ENCODE peak calls at places on chromosomes 2 and 18, in six cellular contexts. D is aorta, A is RPMI8226, O is lung microvascular endothelial cell, U is NCI-H1930, E is testis. H is an unnamed sample.

GRCh38 chr2:116645155-116645554 is 1169.3 kb upstream of the DDX18 start:
- DNase-seq in A (no peak), D (no peak), O (no peak), U (no peak), E (no peak), H (no peak)

GRCh38 chr18:47928466-47928865 is 2.0 kb downstream of the SMAD2 start:
- DNase-seq in A (no peak), D (no peak), U (no peak), O (peak; percentile 36), E (no peak), H (no peak)

GRCh38 chr18:30376515-30376914 is 666.0 kb downstream of the DSC3 start:
- DNase-seq in E (no peak), U (no peak), A (peak; percentile 8), D (no peak), O (no peak), H (no peak)

GRCh38 chr18:34867520-34867919 is 157.4 kb downstream of the DTNA start:
- DNase-seq in E (no peak), D (no peak), A (no peak), O (no peak), U (peak; percentile 50), H (no peak)

GRCh38 chr18:7482342-7482741 is 84.8 kb upstream of the PTPRM start:
- DNase-seq in E (no peak), U (no peak), O (no peak), A (no peak), D (no peak), H (no peak)

GRCh38 chr2:36438454-36438977 is 82.9 kb downstream of the CRIM1 start:
- DNase-seq in E (no peak), A (no peak), U (no peak), O (peak; percentile 86), D (no peak), H (no peak)

GRCh38 chr2:110167326-110167955 is 37.4 kb downstream of the NPHP1 start:
- DNase-seq in A (no peak), E (no peak), D (no peak), U (no peak), O (no peak), H (no peak)

GRCh38 chr18:28728891-28729290 is 552.0 kb upstream of the CDH2 start:
- DNase-seq in D (no peak), U (no peak), O (no peak), A (no peak), E (no peak), H (no peak)

GRCh38 chr18:68033466-68033865 is 516.9 kb upstream of the DSEL start:
- DNase-seq in U (no peak), A (no peak), D (no peak), E (no peak), O (no peak), H (no peak)

GRCh38 chr2:239195992-239196391 is 204.8 kb downstream of the HDAC4 start:
- DNase-seq in O (no peak), A (no peak), E (no peak), D (no peak), U (no peak), H (no peak)

GRCh38 chr2:74573747-74574562 is 19.4 kb downstream of the DOK1 start:
- DNase-seq in D (no peak), A (peak; percentile 21), O (peak; percentile 50), U (no peak), E (no peak), H (no peak)

GRCh38 chr2:42764901-42765300 is 966 bp upstream of the OXER1 start:
- DNase-seq in U (no peak), O (no peak), D (no peak), E (peak; percentile 5), A (no peak), H (no peak)

GRCh38 chr2:20052872-20053281 is 1.4 kb upstream of the LAPTM4A start:
- DNase-seq in O (peak; percentile 76), U (peak; percentile 31), E (peak; percentile 84), D (peak; percentile 81), A (no peak), H (no peak)

H was measured in NCI-H1048.